ENCODE peak calls at places on chromosomes 6 and 20, in ten cellular contexts. N, O, I, X, H, K, Q, W, V and R are unnamed samples.

GRCh38 chr6:130734161-130734560 is 93.0 kb upstream of the SMLR1 start:
- DNase-seq in N (no peak), O (no peak), I (no peak), X (no peak), H (no peak), K (no peak), Q (no peak), W (no peak), V (no peak), R (no peak)

GRCh38 chr20:48904566-48905321 is 16.8 kb upstream of the ARFGEF2 start:
- DNase-seq in N (peak), O (peak), I (peak), X (peak), H (no peak), K (peak), Q (peak), W (peak), V (peak), R (peak)

GRCh38 chr6:158626360-158627167 is 18.0 kb downstream of the DYNLT1 start:
- DNase-seq in N (no peak), O (no peak), I (no peak), X (no peak), H (no peak), K (no peak), Q (no peak), W (no peak), V (no peak), R (no peak)

GRCh38 chr6:118812972-118813371 is 81.0 kb upstream of the ASF1A start:
- DNase-seq in N (peak), O (peak), I (peak), X (no peak), H (no peak), K (no peak), Q (peak), W (peak), V (no peak), R (peak)

GRCh38 chr20:51457281-51457932 is 85.1 kb downstream of the NFATC2 start:
- DNase-seq in N (peak), O (peak), I (peak), X (peak), H (no peak), K (peak), Q (peak), W (peak), V (peak), R (peak)

GRCh38 chr20:53750827-53751393 is 157.3 kb upstream of the ZNF217 start:
- DNase-seq in N (peak), O (peak), I (no peak), X (no peak), H (no peak), K (no peak), Q (no peak), W (peak), V (no peak), R (no peak)

GRCh38 chr20:62702886-62703852 is 5.5 kb upstream of the NTSR1 start:
- DNase-seq in N (peak), O (peak), I (peak), X (no peak), H (no peak), K (peak), Q (peak), W (peak), V (no peak), R (peak)

GRCh38 chr20:32010666-32011065 is 428 bp downstream of the CCM2L start:
- DNase-seq in N (no peak), O (no peak), I (no peak), X (no peak), H (no peak), K (no peak), Q (no peak), W (no peak), V (no peak), R (no peak)

GRCh38 chr6:4369616-4370015 is 234.2 kb upstream of the ECI2 start:
- DNase-seq in N (peak), O (no peak), I (peak), X (peak), H (no peak), K (no peak), Q (no peak), W (peak), V (no peak), R (peak)

GRCh38 chr6:133809406-133809805 is 79.5 kb upstream of the TCF21 start:
- DNase-seq in N (peak), O (no peak), I (peak), X (no peak), H (no peak), K (no peak), Q (peak), W (peak), V (no peak), R (peak)

GRCh38 chr6:14880052-14880451 is 365.8 kb upstream of the JARID2 start:
- DNase-seq in N (no peak), O (no peak), I (no peak), X (no peak), H (no peak), K (no peak), Q (no peak), W (no peak), V (peak), R (no peak)

GRCh38 chr6:156423829-156424228 is 353.3 kb upstream of the ARID1B start:
- DNase-seq in N (no peak), O (no peak), I (no peak), X (no peak), H (peak), K (no peak), Q (no peak), W (no peak), V (no peak), R (no peak)
- H3K4me3 ChIP-seq in N (no peak), O (no peak), I (no peak), X (no peak), H (no peak), K (no peak), Q (no peak), W (no peak), V (no peak), R (no peak)

GRCh38 chr6:143592335-143592734 is 80.8 kb upstream of the FUCA2 start:
- DNase-seq in N (no peak), O (no peak), I (no peak), X (no peak), H (no peak), K (no peak), Q (peak), W (no peak), V (no peak), R (peak)
- TF ChIP-seq CTCF in N (peak), O (peak), I (peak), X (no peak), H (peak), K (peak), Q (peak), W (no peak), V (peak), R (peak)

DNA sequence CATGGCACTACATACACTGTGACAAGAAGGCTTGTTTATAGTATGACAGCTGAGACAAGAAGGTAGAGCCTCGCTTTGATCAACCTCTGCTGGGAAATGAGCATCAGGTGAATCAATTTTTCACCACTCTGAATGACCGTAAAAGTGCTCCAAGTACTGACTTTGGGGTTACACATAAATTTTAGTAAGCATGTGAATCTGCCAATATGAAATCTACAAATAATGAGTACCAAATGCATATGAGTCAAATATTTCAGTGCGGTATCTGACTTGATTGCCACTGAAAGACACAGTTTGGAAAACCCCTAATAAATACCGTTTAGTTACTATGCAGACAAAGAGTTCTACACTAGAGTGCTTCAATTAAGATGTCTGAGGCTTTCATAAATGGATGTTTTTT is 77.8 kb downstream of the ATG5 start:
- DNase-seq in N (no peak), O (no peak), I (no peak), X (no peak), H (no peak), K (no peak), Q (no peak), W (no peak), V (no peak), R (no peak)
- H3K4me3 ChIP-seq in N (no peak), O (no peak), I (no peak), X (no peak), H (no peak), K (no peak), Q (no peak), W (no peak), V (no peak), R (no peak)

GRCh38 chr6:38194589-38194988 is 375.1 kb downstream of the ZFAND3 start:
- DNase-seq in N (no peak), O (no peak), I (no peak), X (no peak), H (no peak), K (no peak), Q (no peak), W (no peak), V (no peak), R (no peak)
- TF ChIP-seq CTCF in N (no peak), O (no peak), I (no peak), X (no peak), H (no peak), K (no peak), Q (no peak), W (no peak), V (no peak), R (no peak)

DNA sequence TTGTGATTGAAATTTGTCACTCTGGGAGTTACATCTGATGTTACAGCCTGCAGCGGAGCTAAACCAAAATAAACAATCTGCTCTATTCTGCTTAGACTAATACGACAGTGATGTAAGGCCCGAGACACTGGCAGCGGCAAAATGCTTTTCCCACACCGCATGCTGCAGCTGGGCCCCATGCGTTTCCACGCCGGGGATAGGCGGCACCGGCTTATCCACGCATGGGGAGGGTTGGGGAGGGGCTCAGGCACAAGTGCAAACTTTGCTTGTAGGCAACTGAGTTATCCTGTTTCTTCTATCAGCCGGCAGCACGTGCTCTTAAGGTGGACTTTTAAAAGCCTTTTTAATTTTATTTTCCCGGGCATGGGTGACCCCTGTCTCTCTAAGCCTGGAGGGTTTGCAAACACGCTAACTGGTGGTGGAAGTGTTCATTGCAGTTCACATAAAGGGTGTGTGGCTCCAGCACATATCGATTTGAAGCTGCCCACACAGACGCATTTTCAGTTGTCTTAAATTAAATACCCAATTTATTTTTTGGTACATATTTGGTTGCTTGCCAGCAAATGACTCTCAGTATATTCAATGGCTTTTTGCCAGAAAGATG is 561.7 kb upstream of the AGPAT4 start:
- DNase-seq in N (no peak), O (peak), I (no peak), X (no peak), H (no peak), K (no peak), Q (no peak), W (no peak), V (no peak), R (no peak)
- H3K4me3 ChIP-seq in N (no peak), O (no peak), I (no peak), X (no peak), H (no peak), K (no peak), Q (no peak), W (no peak), V (no peak), R (no peak)

GRCh38 chr20:22577515-22578220 is 6.7 kb downstream of the FOXA2 start:
- DNase-seq in N (no peak), O (no peak), I (no peak), X (no peak), H (no peak), K (no peak), Q (no peak), W (no peak), V (no peak), R (no peak)
- TF ChIP-seq CTCF in N (no peak), O (no peak), I (no peak), X (no peak), H (no peak), K (no peak), Q (no peak), W (no peak), V (no peak), R (no peak)

GRCh38 chr20:17808357-17808756 is 108.6 kb downstream of the BANF2 start:
- DNase-seq in N (peak), O (peak), I (no peak), X (peak), H (no peak), K (peak), Q (no peak), W (peak), V (peak), R (no peak)

GRCh38 chr20:17803765-17804164 is 104.0 kb downstream of the BANF2 start:
- DNase-seq in N (no peak), O (no peak), I (no peak), X (no peak), H (no peak), K (no peak), Q (no peak), W (no peak), V (peak), R (no peak)

GRCh38 chr20:17807670-17808069 is 107.9 kb downstream of the BANF2 start:
- DNase-seq in N (no peak), O (peak), I (no peak), X (no peak), H (no peak), K (no peak), Q (no peak), W (peak), V (no peak), R (no peak)

GRCh38 chr20:17806739-17807441 is 107.1 kb downstream of the BANF2 start:
- DNase-seq in N (peak), O (peak), I (no peak), X (peak), H (no peak), K (peak), Q (no peak), W (peak), V (peak), R (no peak)

GRCh38 chr20:17806107-17806506 is 106.3 kb downstream of the BANF2 start:
- DNase-seq in N (no peak), O (no peak), I (no peak), X (no peak), H (no peak), K (no peak), Q (no peak), W (no peak), V (no peak), R (no peak)
- H3K4me3 ChIP-seq in N (no peak), O (no peak), I (no peak), X (no peak), H (no peak), K (no peak), Q (no peak), W (no peak), V (no peak), R (no peak)